ENCODE peak calls at places on chromosome 2, in seven cellular contexts. One of them, this sample, is unnamed.
A peak's percentile ranks its signal among the peaks of the same experiment; 100 is the strongest.

GRCh38 chr2:28340312-28341202 is 52.1 kb upstream of the FOSL2 start:
- DNase-seq in HFF-Myc: no peak
- DNase-seq in endothelial cell of umbilical vein: no peak
- DNase-seq in fibroblast of lung: no peak
- DNase-seq in SK-N-SH: peak; percentile 53
- DNase-seq in heart right ventricle: no peak
- DNase-seq in astrocyte of the spinal cord: no peak
- DNase-seq in this sample: no peak

GRCh38 chr2:47516496-47517104 is 113.6 kb downstream of the MSH2 start:
- DNase-seq in SK-N-SH: no peak
- DNase-seq in HFF-Myc: no peak
- DNase-seq in endothelial cell of umbilical vein: no peak
- DNase-seq in astrocyte of the spinal cord: no peak
- DNase-seq in fibroblast of lung: no peak
- DNase-seq in heart right ventricle: no peak
- DNase-seq in this sample: no peak

GRCh38 chr2:172370821-172371455 is 56.4 kb upstream of the ITGA6 start:
- DNase-seq in endothelial cell of umbilical vein: no peak
- DNase-seq in heart right ventricle: no peak
- DNase-seq in astrocyte of the spinal cord: no peak
- DNase-seq in HFF-Myc: no peak
- DNase-seq in SK-N-SH: no peak
- DNase-seq in fibroblast of lung: no peak
- DNase-seq in this sample: no peak

GRCh38 chr2:144946263-144946662 is 426.3 kb upstream of the ZEB2 start:
- DNase-seq in endothelial cell of umbilical vein: no peak
- DNase-seq in heart right ventricle: no peak
- DNase-seq in astrocyte of the spinal cord: no peak
- DNase-seq in fibroblast of lung: no peak
- DNase-seq in SK-N-SH: no peak
- DNase-seq in HFF-Myc: no peak
- DNase-seq in this sample: no peak

GRCh38 chr2:233354971-233355574 is 779 bp downstream of the DGKD start:
- DNase-seq in HFF-Myc: no peak
- DNase-seq in heart right ventricle: peak; percentile 33
- DNase-seq in SK-N-SH: peak; percentile 64
- DNase-seq in astrocyte of the spinal cord: peak; percentile 14
- DNase-seq in fibroblast of lung: peak; percentile 15
- DNase-seq in endothelial cell of umbilical vein: peak; percentile 19
- DNase-seq in this sample: no peak

GRCh38 chr2:16664809-16665745 is 557 bp downstream of the CYRIA start:
- DNase-seq in SK-N-SH: no peak
- DNase-seq in fibroblast of lung: no peak
- DNase-seq in astrocyte of the spinal cord: no peak
- DNase-seq in heart right ventricle: no peak
- DNase-seq in endothelial cell of umbilical vein: no peak
- DNase-seq in HFF-Myc: no peak
- DNase-seq in this sample: no peak

GRCh38 chr2:108266218-108266617 is 22.5 kb upstream of the SULT1C2 start:
- DNase-seq in HFF-Myc: no peak
- DNase-seq in SK-N-SH: no peak
- DNase-seq in astrocyte of the spinal cord: no peak
- DNase-seq in heart right ventricle: no peak
- DNase-seq in endothelial cell of umbilical vein: no peak
- DNase-seq in fibroblast of lung: no peak
- DNase-seq in this sample: no peak

GRCh38 chr2:85248741-85249524 is 78.9 kb downstream of the TGOLN2 start:
- DNase-seq in SK-N-SH: no peak
- DNase-seq in astrocyte of the spinal cord: peak; percentile 82
- DNase-seq in fibroblast of lung: peak; percentile 89
- DNase-seq in endothelial cell of umbilical vein: peak; percentile 72
- DNase-seq in HFF-Myc: peak; percentile 75
- DNase-seq in heart right ventricle: no peak
- DNase-seq in this sample: no peak

GRCh38 chr2:174263989-174264388 is 15.7 kb upstream of the OLA1 start:
- DNase-seq in astrocyte of the spinal cord: peak; percentile 57
- DNase-seq in SK-N-SH: no peak
- DNase-seq in HFF-Myc: peak; percentile 46
- DNase-seq in fibroblast of lung: peak; percentile 65
- DNase-seq in heart right ventricle: no peak
- DNase-seq in endothelial cell of umbilical vein: peak; percentile 37
- DNase-seq in this sample: no peak

DNA sequence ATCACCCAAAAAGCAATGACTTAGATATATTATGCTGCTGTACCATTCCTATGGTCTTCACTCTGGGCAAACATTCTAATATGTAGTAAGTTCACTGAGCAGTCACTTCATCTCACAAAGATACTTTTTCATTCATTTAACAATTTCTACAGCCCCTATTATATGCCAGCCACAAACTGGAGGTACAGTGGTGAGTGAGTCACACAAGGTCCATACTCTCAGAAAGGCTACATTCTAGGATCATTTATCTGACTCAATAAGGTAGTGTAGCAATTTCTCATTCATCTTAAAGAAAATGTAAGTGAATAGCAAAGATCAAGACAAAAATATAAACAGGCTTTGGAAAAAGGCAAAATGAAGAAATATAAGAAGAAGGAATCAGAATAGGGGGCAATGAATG is 40.5 kb downstream of the NHEJ1 start:
- DNase-seq in endothelial cell of umbilical vein: no peak
- DNase-seq in astrocyte of the spinal cord: peak; percentile 18
- DNase-seq in heart right ventricle: no peak
- DNase-seq in fibroblast of lung: no peak
- DNase-seq in SK-N-SH: no peak
- DNase-seq in HFF-Myc: no peak
- DNase-seq in this sample: no peak
- H3K4me3 ChIP-seq in endothelial cell of umbilical vein: no peak overlapping the region
- H3K4me3 ChIP-seq in astrocyte of the spinal cord: no peak overlapping the region
- H3K4me3 ChIP-seq in heart right ventricle: no peak overlapping the region
- H3K4me3 ChIP-seq in fibroblast of lung: no peak overlapping the region
- H3K4me3 ChIP-seq in SK-N-SH: no peak overlapping the region
- H3K4me3 ChIP-seq in HFF-Myc: no peak overlapping the region
- H3K4me3 ChIP-seq in this sample: no peak overlapping the region

GRCh38 chr2:74548285-74548918 is 5.3 kb downstream of the LOXL3 start:
- DNase-seq in astrocyte of the spinal cord: peak; percentile 9
- DNase-seq in HFF-Myc: no peak
- DNase-seq in SK-N-SH: peak; percentile 40
- DNase-seq in endothelial cell of umbilical vein: no peak
- DNase-seq in fibroblast of lung: no peak
- DNase-seq in heart right ventricle: no peak
- DNase-seq in this sample: no peak
- H3K4me3 ChIP-seq in astrocyte of the spinal cord: peak overlapping the region; percentile 52
- H3K4me3 ChIP-seq in HFF-Myc: peak overlapping the region; percentile 58
- H3K4me3 ChIP-seq in SK-N-SH: peak overlapping the region; percentile 52
- H3K4me3 ChIP-seq in endothelial cell of umbilical vein: peak overlapping the region; percentile 42
- H3K4me3 ChIP-seq in fibroblast of lung: peak overlapping the region; percentile 35
- H3K4me3 ChIP-seq in heart right ventricle: peak overlapping the region; percentile 71
- H3K4me3 ChIP-seq in this sample: peak overlapping the region; percentile 46

GRCh38 chr2:217650229-217650628 is 352.6 kb downstream of the TNS1 start:
- DNase-seq in astrocyte of the spinal cord: no peak
- DNase-seq in HFF-Myc: no peak
- DNase-seq in fibroblast of lung: no peak
- DNase-seq in heart right ventricle: no peak
- DNase-seq in endothelial cell of umbilical vein: no peak
- DNase-seq in SK-N-SH: no peak
- DNase-seq in this sample: no peak
- H3K4me3 ChIP-seq in astrocyte of the spinal cord: no peak overlapping the region
- H3K4me3 ChIP-seq in HFF-Myc: no peak overlapping the region
- H3K4me3 ChIP-seq in fibroblast of lung: no peak overlapping the region
- H3K4me3 ChIP-seq in heart right ventricle: no peak overlapping the region
- H3K4me3 ChIP-seq in endothelial cell of umbilical vein: no peak overlapping the region
- H3K4me3 ChIP-seq in SK-N-SH: no peak overlapping the region
- H3K4me3 ChIP-seq in this sample: no peak overlapping the region

GRCh38 chr2:24515841-24516240 is 24.8 kb downstream of the NCOA1 start:
- DNase-seq in endothelial cell of umbilical vein: no peak
- DNase-seq in HFF-Myc: no peak
- DNase-seq in fibroblast of lung: no peak
- DNase-seq in heart right ventricle: no peak
- DNase-seq in SK-N-SH: no peak
- DNase-seq in astrocyte of the spinal cord: no peak
- DNase-seq in this sample: no peak
- H3K4me3 ChIP-seq in endothelial cell of umbilical vein: no peak overlapping the region
- H3K4me3 ChIP-seq in HFF-Myc: no peak overlapping the region
- H3K4me3 ChIP-seq in fibroblast of lung: no peak overlapping the region
- H3K4me3 ChIP-seq in heart right ventricle: no peak overlapping the region
- H3K4me3 ChIP-seq in SK-N-SH: no peak overlapping the region
- H3K4me3 ChIP-seq in astrocyte of the spinal cord: no peak overlapping the region
- H3K4me3 ChIP-seq in this sample: no peak overlapping the region

GRCh38 chr2:127416486-127417001 is 1.7 kb upstream of the PROC start:
- DNase-seq in HFF-Myc: no peak
- DNase-seq in astrocyte of the spinal cord: no peak
- DNase-seq in SK-N-SH: no peak
- DNase-seq in heart right ventricle: no peak
- DNase-seq in fibroblast of lung: no peak
- DNase-seq in endothelial cell of umbilical vein: no peak
- DNase-seq in this sample: no peak
- H3K4me3 ChIP-seq in HFF-Myc: no peak overlapping the region
- H3K4me3 ChIP-seq in astrocyte of the spinal cord: no peak overlapping the region
- H3K4me3 ChIP-seq in SK-N-SH: peak overlapping the region; percentile 39
- H3K4me3 ChIP-seq in heart right ventricle: peak overlapping the region; percentile 62
- H3K4me3 ChIP-seq in fibroblast of lung: no peak overlapping the region
- H3K4me3 ChIP-seq in endothelial cell of umbilical vein: no peak overlapping the region
- H3K4me3 ChIP-seq in this sample: peak overlapping the region; percentile 45

GRCh38 chr2:64019975-64020281 is 700 bp upstream of the VPS54 start:
- DNase-seq in HFF-Myc: no peak
- DNase-seq in astrocyte of the spinal cord: no peak
- DNase-seq in heart right ventricle: no peak
- DNase-seq in SK-N-SH: no peak
- DNase-seq in endothelial cell of umbilical vein: no peak
- DNase-seq in fibroblast of lung: no peak
- DNase-seq in this sample: no peak
- H3K4me3 ChIP-seq in HFF-Myc: no peak overlapping the region
- H3K4me3 ChIP-seq in astrocyte of the spinal cord: no peak overlapping the region
- H3K4me3 ChIP-seq in heart right ventricle: peak overlapping the region; percentile 61
- H3K4me3 ChIP-seq in SK-N-SH: no peak overlapping the region
- H3K4me3 ChIP-seq in endothelial cell of umbilical vein: no peak overlapping the region
- H3K4me3 ChIP-seq in fibroblast of lung: peak overlapping the region; percentile 42
- H3K4me3 ChIP-seq in this sample: peak overlapping the region; percentile 88

DNA sequence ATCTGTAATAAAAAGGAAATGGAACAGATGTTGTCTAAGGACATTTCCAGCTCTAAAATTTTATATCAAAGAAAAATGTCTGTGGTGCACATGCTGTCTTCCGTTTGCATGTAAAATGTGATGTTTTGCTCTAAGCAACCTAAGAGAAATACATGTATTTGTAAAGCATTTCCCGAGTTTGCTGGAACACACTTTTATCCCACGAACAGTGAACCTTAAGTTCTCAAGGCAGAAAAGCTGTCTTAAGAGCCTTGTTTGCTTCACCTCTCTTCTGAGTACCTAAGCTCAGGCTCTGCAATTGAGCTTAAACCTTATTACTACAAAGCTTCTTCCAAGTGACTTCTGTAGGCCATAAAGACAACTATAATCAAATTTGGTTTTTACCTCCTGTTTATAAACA is 24.0 kb upstream of the TANK start:
- DNase-seq in endothelial cell of umbilical vein: no peak
- DNase-seq in fibroblast of lung: no peak
- DNase-seq in astrocyte of the spinal cord: peak; percentile 11
- DNase-seq in HFF-Myc: no peak
- DNase-seq in SK-N-SH: no peak
- DNase-seq in heart right ventricle: no peak
- DNase-seq in this sample: no peak
- H3K4me3 ChIP-seq in endothelial cell of umbilical vein: no peak overlapping the region
- H3K4me3 ChIP-seq in fibroblast of lung: no peak overlapping the region
- H3K4me3 ChIP-seq in astrocyte of the spinal cord: no peak overlapping the region
- H3K4me3 ChIP-seq in HFF-Myc: no peak overlapping the region
- H3K4me3 ChIP-seq in SK-N-SH: no peak overlapping the region
- H3K4me3 ChIP-seq in heart right ventricle: no peak overlapping the region
- H3K4me3 ChIP-seq in this sample: no peak overlapping the region

GRCh38 chr2:98467082-98467536 is 22.5 kb downstream of the INPP4A start:
- DNase-seq in endothelial cell of umbilical vein: no peak
- DNase-seq in fibroblast of lung: no peak
- DNase-seq in SK-N-SH: no peak
- DNase-seq in HFF-Myc: no peak
- DNase-seq in heart right ventricle: no peak
- DNase-seq in astrocyte of the spinal cord: no peak
- DNase-seq in this sample: no peak
- H3K4me3 ChIP-seq in endothelial cell of umbilical vein: no peak overlapping the region
- H3K4me3 ChIP-seq in fibroblast of lung: no peak overlapping the region
- H3K4me3 ChIP-seq in SK-N-SH: no peak overlapping the region
- H3K4me3 ChIP-seq in HFF-Myc: no peak overlapping the region
- H3K4me3 ChIP-seq in heart right ventricle: no peak overlapping the region
- H3K4me3 ChIP-seq in astrocyte of the spinal cord: no peak overlapping the region
- H3K4me3 ChIP-seq in this sample: no peak overlapping the region

DNA sequence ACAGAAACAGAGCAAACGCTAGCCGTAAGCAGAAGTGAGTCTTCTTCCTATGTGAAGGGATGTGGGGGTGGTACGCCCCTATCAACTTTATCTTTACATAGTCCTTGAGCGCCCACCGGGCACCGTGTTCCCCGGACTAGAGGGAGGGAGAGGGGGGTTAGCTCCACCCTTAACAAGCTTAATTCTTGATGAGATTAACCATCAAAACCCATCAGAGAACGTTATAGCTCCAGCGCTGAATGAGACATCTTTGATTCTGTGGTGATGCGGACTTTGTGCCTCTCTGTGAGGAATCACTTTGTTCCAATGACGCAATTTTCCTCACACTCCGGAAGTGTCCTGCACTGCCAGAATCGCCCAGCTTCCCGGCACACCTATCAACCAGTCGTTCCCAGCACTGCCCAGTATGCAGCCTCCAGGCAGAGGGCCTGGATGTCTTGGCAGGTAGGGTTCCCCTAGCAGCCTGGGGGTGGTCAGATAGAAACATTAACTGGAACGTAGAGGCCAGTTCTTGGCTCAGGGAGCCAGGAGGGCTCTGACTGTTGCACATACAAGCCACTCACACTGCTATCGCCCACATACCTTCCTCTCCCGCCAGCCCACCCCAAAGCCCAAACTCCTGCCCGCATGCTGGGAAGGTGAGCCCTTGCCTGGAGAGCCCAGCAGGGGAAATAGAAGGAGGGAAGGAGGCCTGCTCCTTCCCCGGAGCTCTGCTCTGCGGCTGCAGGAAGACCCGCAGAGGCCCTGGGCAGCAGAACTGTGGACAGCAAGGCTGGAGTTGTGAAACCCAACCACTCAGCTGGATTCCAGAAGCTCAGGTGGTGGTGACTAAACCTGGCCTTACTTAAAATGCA is 1.9 kb upstream of the ODC1 start:
- DNase-seq in SK-N-SH: peak; percentile 23
- DNase-seq in heart right ventricle: no peak
- DNase-seq in astrocyte of the spinal cord: no peak
- DNase-seq in endothelial cell of umbilical vein: no peak
- DNase-seq in fibroblast of lung: no peak
- DNase-seq in HFF-Myc: no peak
- DNase-seq in this sample: no peak
- H3K4me3 ChIP-seq in SK-N-SH: no peak overlapping the region
- H3K4me3 ChIP-seq in heart right ventricle: peak overlapping the region; percentile 66
- H3K4me3 ChIP-seq in astrocyte of the spinal cord: no peak overlapping the region
- H3K4me3 ChIP-seq in endothelial cell of umbilical vein: no peak overlapping the region
- H3K4me3 ChIP-seq in fibroblast of lung: no peak overlapping the region
- H3K4me3 ChIP-seq in HFF-Myc: peak overlapping the region; percentile 66
- H3K4me3 ChIP-seq in this sample: no peak overlapping the region

GRCh38 chr2:44932079-44932478 is 9.4 kb upstream of the SIX3 start:
- DNase-seq in endothelial cell of umbilical vein: no peak
- DNase-seq in heart right ventricle: no peak
- DNase-seq in fibroblast of lung: no peak
- DNase-seq in astrocyte of the spinal cord: no peak
- DNase-seq in SK-N-SH: no peak
- DNase-seq in HFF-Myc: no peak
- DNase-seq in this sample: no peak
- H3K4me3 ChIP-seq in endothelial cell of umbilical vein: no peak overlapping the region
- H3K4me3 ChIP-seq in heart right ventricle: no peak overlapping the region
- H3K4me3 ChIP-seq in fibroblast of lung: no peak overlapping the region
- H3K4me3 ChIP-seq in astrocyte of the spinal cord: no peak overlapping the region
- H3K4me3 ChIP-seq in SK-N-SH: no peak overlapping the region
- H3K4me3 ChIP-seq in HFF-Myc: no peak overlapping the region
- H3K4me3 ChIP-seq in this sample: no peak overlapping the region